ENCODE peak calls at places on chromosomes 4 and X, in four cellular contexts. F is HCT116, I is GM12878, C is astrocyte. Q is an unnamed sample.

GRCh38 chrX:110167952-110168451 is 149.9 kb downstream of the AMMECR1 start:
- DNase-seq in F (no peak), I (no peak), C (peak; percentile 35), Q (no peak)

GRCh38 chrX:14963447-14964236 is 90.4 kb downstream of the MOSPD2 start:
- DNase-seq in F (peak; percentile 49), I (no peak), C (peak; percentile 66), Q (peak; percentile 41)

GRCh38 chr4:148737071-148737470 is 294.9 kb upstream of the NR3C2 start:
- DNase-seq in F (no peak), I (no peak), C (peak; percentile 16), Q (no peak)

GRCh38 chrX:31136144-31136572 is 64.3 kb upstream of the FTHL17 start:
- DNase-seq in F (no peak), I (peak; percentile 82), C (no peak), Q (no peak)

GRCh38 chr4:114286275-114286674 is 306.8 kb upstream of the ARSJ start:
- DNase-seq in F (no peak), I (no peak), C (peak; percentile 74), Q (no peak)

GRCh38 chr4:145178740-145179139 is 1.6 kb downstream of the OTUD4 start:
- DNase-seq in F (no peak), I (no peak), C (peak; percentile 3), Q (no peak)

GRCh38 chr4:178471385-178471784 is 1029.1 kb upstream of the AGA start:
- DNase-seq in F (no peak), I (no peak), C (no peak), Q (no peak)

GRCh38 chrX:108126661-108127060 is 35.1 kb downstream of the ATG4A start:
- DNase-seq in F (no peak), I (no peak), C (no peak), Q (no peak)

GRCh38 chr4:135325264-135325663 is 1123.7 kb upstream of the PABPC4L start:
- DNase-seq in F (no peak), I (no peak), C (no peak), Q (no peak)

GRCh38 chr4:158068063-158068462 is 104.8 kb downstream of the GASK1B start:
- DNase-seq in F (no peak), I (no peak), C (peak; percentile 42), Q (no peak)
- H3K27ac ChIP-seq in F (no peak overlapping the region), I (no peak overlapping the region), C (no peak overlapping the region), Q (no peak overlapping the region)

GRCh38 chr4:38313175-38313574 is 350.8 kb upstream of the KLF3 start:
- DNase-seq in F (no peak), I (no peak), C (no peak), Q (no peak)
- H2AFZ ChIP-seq in F (no peak overlapping the region), I (no peak overlapping the region), C (no peak overlapping the region), Q (no peak overlapping the region)

GRCh38 chrX:12987340-12987739 is 12.4 kb downstream of the TMSB4X start:
- DNase-seq in F (no peak), I (no peak), C (no peak), Q (no peak)

GRCh38 chrX:12986886-12987285 is 12.0 kb downstream of the TMSB4X start:
- DNase-seq in F (no peak), I (no peak), C (peak; percentile 55), Q (no peak)

GRCh38 chrX:12986164-12986779 is 11.4 kb downstream of the TMSB4X start:
- DNase-seq in F (no peak), I (no peak), C (no peak), Q (no peak)

GRCh38 chrX:12984629-12985303 is 9.9 kb downstream of the TMSB4X start:
- DNase-seq in F (peak; percentile 21), I (no peak), C (peak; percentile 91), Q (peak; percentile 71)

DNA sequence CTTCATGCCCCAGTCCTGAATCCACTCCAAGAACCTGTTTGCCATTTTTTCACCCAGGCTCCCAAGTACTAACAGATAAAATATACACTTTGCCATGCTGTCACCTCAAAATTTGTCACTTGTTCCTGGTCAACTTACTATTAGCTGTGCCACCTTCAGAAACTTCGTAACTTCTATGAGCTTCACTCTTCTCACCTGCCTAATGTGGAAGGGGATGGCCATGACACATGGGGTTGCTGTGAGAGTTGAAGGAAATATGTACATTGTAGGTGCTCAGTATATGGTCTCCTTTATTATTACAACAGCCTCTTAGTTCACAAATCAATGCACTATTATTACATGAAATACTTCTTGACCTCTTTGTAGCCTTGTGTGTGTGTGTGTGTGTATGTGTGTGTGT is 10.4 kb downstream of the TMSB4X start:
- DNase-seq in F (no peak), I (no peak), C (no peak), Q (no peak)
- H3K4me1 ChIP-seq in F (peaks cover 20% of the 10 kb centered on the region), I (peaks cover 68% of the 10 kb centered on the region), C (peaks cover 19% of the 10 kb centered on the region), Q (peaks cover 19% of the 10 kb centered on the region)

GRCh38 chrX:18422325-18422724 is 3.1 kb upstream of the CDKL5 start:
- DNase-seq in F (no peak), I (no peak), C (peak; percentile 80), Q (no peak)
- H3K27ac ChIP-seq in F (no peak overlapping the region), I (no peak overlapping the region), C (peak overlapping the region; percentile 51), Q (no peak overlapping the region)

GRCh38 chr4:118395057-118395679 is 42.4 kb upstream of the PRSS12 start:
- DNase-seq in F (no peak), I (no peak), C (no peak), Q (no peak)
- H2AFZ ChIP-seq in F (no peak overlapping the region), I (peak overlapping the region; percentile 3), C (no peak overlapping the region), Q (no peak overlapping the region)

GRCh38 chr4:99857302-99857701 is 36.9 kb downstream of the LAMTOR3 start:
- DNase-seq in F (no peak), I (no peak), C (no peak), Q (no peak)

GRCh38 chr4:99855677-99856076 is 38.5 kb downstream of the LAMTOR3 start:
- DNase-seq in F (no peak), I (peak; percentile 53), C (no peak), Q (no peak)

GRCh38 chr4:99853993-99854392 is 37.4 kb downstream of the DAPP1 start:
- DNase-seq in F (no peak), I (no peak), C (no peak), Q (no peak)

GRCh38 chr4:99853190-99853589 is 36.6 kb downstream of the DAPP1 start:
- DNase-seq in F (no peak), I (no peak), C (no peak), Q (no peak)

GRCh38 chr4:99856166-99856565 is 38.1 kb downstream of the LAMTOR3 start:
- DNase-seq in F (peak; percentile 4), I (no peak), C (peak; percentile 2), Q (no peak)
- H3K4me1 ChIP-seq in F (no peaks in the 10 kb centered on the region), I (peaks cover 42% of the 10 kb centered on the region), C (no peaks in the 10 kb centered on the region), Q (peaks cover 11% of the 10 kb centered on the region)

GRCh38 chrX:43703211-43703791 is 47.2 kb downstream of the MAOA start:
- DNase-seq in F (no peak), I (no peak), C (peak; percentile 58), Q (no peak)
- H3K27ac ChIP-seq in F (no peak overlapping the region), I (no peak overlapping the region), C (no peak overlapping the region), Q (peak overlapping the region; percentile 42)

Q was measured in keratinocyte.